ENCODE peak calls at places on chromosomes 11 and 22, in six cellular contexts. Q is NCI-H1417; J is activated CD4-positive, alpha-beta T cell treated with anti-CD3 and anti-CD28 coated beads for 24 hours; H is nephron progenitor cell; F is stimulated activated CD4-positive, alpha-beta T cell treated with anti-CD3 and anti-CD28 coated beads, Interleukin-1b, Interleukin-23, amount 100 ng/mL, for 1 hour; E is stimulated activated naive CD8-positive, alpha-beta T cell treated with anti-CD3 and anti-CD28 coated beads, Interleukin-15, amount 100 ng/mL, for 72 hours. D is an unnamed sample.

GRCh38 chr11:59141673-59142460 is 789 bp upstream of the FAM111A start:
- DNase-seq in Q (no peak), J (no peak), H (no peak), F (no peak), E (no peak), D (no peak)

GRCh38 chr22:29820941-29821789 is 16.9 kb downstream of the ASCC2 start:
- DNase-seq in Q (peak), J (peak), H (no peak), F (no peak), E (peak), D (peak)

GRCh38 chr11:59616396-59616982 is 915 bp upstream of the OSBP start:
- DNase-seq in Q (no peak), J (no peak), H (no peak), F (no peak), E (no peak), D (no peak)

GRCh38 chr11:16239130-16240105 is 116.9 kb downstream of the SOX6 start:
- DNase-seq in Q (peak), J (no peak), H (no peak), F (no peak), E (no peak), D (no peak)

GRCh38 chr22:17121235-17122195 is at the start of gene TMEM121B:
- DNase-seq in Q (peak), J (no peak), H (peak), F (no peak), E (no peak), D (peak)

GRCh38 chr11:120294096-120294495 is 31.0 kb upstream of the TLCD5 start:
- DNase-seq in Q (no peak), J (no peak), H (no peak), F (no peak), E (no peak), D (no peak)

GRCh38 chr22:47270463-47271135 is 508.1 kb downstream of the TBC1D22A start:
- DNase-seq in Q (no peak), J (no peak), H (no peak), F (no peak), E (no peak), D (no peak)

GRCh38 chr22:24947881-24948280 is 1.4 kb upstream of the LHFPL7 start:
- DNase-seq in Q (no peak), J (no peak), H (no peak), F (no peak), E (no peak), D (no peak)

GRCh38 chr11:82792319-82792718 is 58.7 kb upstream of the FAM181B start:
- DNase-seq in Q (no peak), J (no peak), H (no peak), F (no peak), E (no peak), D (no peak)

GRCh38 chr11:128246364-128247234 is 340.8 kb downstream of the ETS1 start:
- DNase-seq in Q (no peak), J (no peak), H (peak), F (no peak), E (no peak), D (peak)

GRCh38 chr11:108697872-108698473 is 33.1 kb downstream of the DDX10 start:
- DNase-seq in Q (peak), J (peak), H (peak), F (no peak), E (peak), D (peak)

GRCh38 chr11:119722281-119722794 is 6.7 kb downstream of the NECTIN1 start:
- DNase-seq in Q (peak), J (no peak), H (no peak), F (no peak), E (no peak), D (no peak)

GRCh38 chr22:45112136-45112879 is 51.4 kb upstream of the NUP50 start:
- DNase-seq in Q (no peak), J (no peak), H (no peak), F (no peak), E (no peak), D (no peak)

GRCh38 chr11:23112987-23113886 is 253.0 kb upstream of the CCDC179 start:
- DNase-seq in Q (peak), J (no peak), H (peak), F (no peak), E (no peak), D (peak)

GRCh38 chr11:127383026-127383425 is 382.5 kb upstream of the KIRREL3 start:
- DNase-seq in Q (no peak), J (no peak), H (no peak), F (no peak), E (no peak), D (no peak)

GRCh38 chr22:25404923-25405853 is 159.3 kb upstream of the GRK3 start:
- DNase-seq in Q (peak), J (peak), H (peak), F (peak), E (peak), D (peak)

GRCh38 chr11:44793350-44794090 is 66.8 kb downstream of the TSPAN18 start:
- DNase-seq in Q (no peak), J (no peak), H (peak), F (no peak), E (no peak), D (peak)